ENCODE peak calls at places on chromosomes 3 and 15, in seven cellular contexts. G is SJSA1, I is sigmoid colon, M is MM.1S, S is fibroblast of lung, F is small intestine, E is ovary. X is an unnamed sample.

GRCh38 chr3:42659451-42660130 is 6.1 kb downstream of the ZBTB47 start:
- DNase-seq in G (no peak), I (peak; percentile 64), M (no peak), S (no peak), F (no peak), E (no peak), X (no peak)

GRCh38 chr15:73637527-73637926 is 4.3 kb upstream of the NPTN start:
- DNase-seq in G (no peak), I (no peak), M (no peak), S (peak; percentile 42), F (no peak), E (no peak), X (no peak)

GRCh38 chr15:58957101-58957973 is 23.9 kb upstream of the SLTM start:
- DNase-seq in G (peak; percentile 50), I (no peak), M (peak; percentile 89), S (peak; percentile 36), F (peak; percentile 59), E (no peak), X (peak; percentile 73)

GRCh38 chr3:67017211-67017610 is 19.1 kb downstream of the KBTBD8 start:
- DNase-seq in G (no peak), I (no peak), M (peak; percentile 16), S (no peak), F (peak; percentile 3), E (no peak), X (no peak)

GRCh38 chr3:168077091-168077490 is 18.6 kb downstream of the GOLIM4 start:
- DNase-seq in G (no peak), I (no peak), M (no peak), S (peak; percentile 62), F (no peak), E (no peak), X (no peak)

GRCh38 chr3:39013289-39013688 is 38.5 kb downstream of the SCN11A start:
- DNase-seq in G (no peak), I (no peak), M (no peak), S (no peak), F (no peak), E (no peak), X (no peak)

GRCh38 chr3:12885585-12885934 is 44.2 kb upstream of the RPL32 start:
- DNase-seq in G (no peak), I (no peak), M (no peak), S (no peak), F (no peak), E (no peak), X (no peak)

GRCh38 chr15:40956543-40956982 is 3.3 kb downstream of the CHAC1 start:
- DNase-seq in G (no peak), I (no peak), M (no peak), S (no peak), F (no peak), E (no peak), X (no peak)

GRCh38 chr15:27831384-27832262 is 267.5 kb downstream of the OCA2 start:
- DNase-seq in G (no peak), I (no peak), M (no peak), S (no peak), F (no peak), E (no peak), X (peak; percentile 58)

GRCh38 chr3:30855390-30855789 is 39.1 kb downstream of the GADL1 start:
- DNase-seq in G (no peak), I (no peak), M (no peak), S (peak; percentile 55), F (no peak), E (no peak), X (no peak)

GRCh38 chr3:187689984-187690383 is 12.4 kb downstream of the RTP2 start:
- DNase-seq in G (no peak), I (no peak), M (no peak), S (peak; percentile 60), F (no peak), E (no peak), X (peak; percentile 68)

GRCh38 chr3:10518506-10519150 is 13.2 kb upstream of the ATP2B2 start:
- DNase-seq in G (peak; percentile 63), I (peak; percentile 40), M (no peak), S (peak; percentile 93), F (no peak), E (no peak), X (peak; percentile 51)

GRCh38 chr15:80970018-80970657 is 19.5 kb downstream of the MESD start:
- DNase-seq in G (peak; percentile 54), I (no peak), M (peak; percentile 54), S (no peak), F (peak; percentile 63), E (peak; percentile 55), X (peak; percentile 76)

GRCh38 chr3:52973806-52974205 is 72.1 kb downstream of the SFMBT1 start:
- DNase-seq in G (no peak), I (no peak), M (no peak), S (peak; percentile 83), F (no peak), E (no peak), X (no peak)

GRCh38 chr15:67177750-67178149 is 76.7 kb downstream of the AAGAB start:
- DNase-seq in G (peak; percentile 53), I (no peak), M (no peak), S (peak; percentile 58), F (no peak), E (no peak), X (no peak)

GRCh38 chr15:95409924-95410323 is 920.6 kb upstream of the NR2F2 start:
- DNase-seq in G (no peak), I (no peak), M (no peak), S (peak; percentile 31), F (no peak), E (no peak), X (no peak)

GRCh38 chr3:195095035-195095703 is 175.8 kb downstream of the XXYLT1 start:
- DNase-seq in G (no peak), I (no peak), M (no peak), S (no peak), F (no peak), E (no peak), X (no peak)

GRCh38 chr3:100184960-100185566 is 70.8 kb upstream of the FILIP1L start:
- DNase-seq in G (no peak), I (no peak), M (no peak), S (no peak), F (no peak), E (no peak), X (no peak)

GRCh38 chr15:63490345-63491034 is 13.9 kb upstream of the USP3 start:
- DNase-seq in G (no peak), I (no peak), M (no peak), S (no peak), F (no peak), E (no peak), X (no peak)

GRCh38 chr3:110644203-110644602 is 427.4 kb upstream of the NECTIN3 start:
- DNase-seq in G (no peak), I (no peak), M (no peak), S (no peak), F (no peak), E (no peak), X (no peak)

GRCh38 chr3:147298511-147298982 is 107.8 kb downstream of the ZIC4 start:
- DNase-seq in G (peak; percentile 77), I (no peak), M (no peak), S (peak; percentile 100), F (no peak), E (no peak), X (peak; percentile 95)

GRCh38 chr3:192514081-192514753 is 213.1 kb downstream of the FGF12 start:
- DNase-seq in G (no peak), I (no peak), M (no peak), S (peak; percentile 38), F (no peak), E (no peak), X (peak; percentile 80)

GRCh38 chr15:47742334-47742733 is 25.0 kb downstream of the SEMA6D start:
- DNase-seq in G (no peak), I (no peak), M (no peak), S (no peak), F (no peak), E (no peak), X (peak; percentile 82)

GRCh38 chr3:58176827-58177489 is 33.8 kb downstream of the DNASE1L3 start:
- DNase-seq in G (no peak), I (no peak), M (no peak), S (no peak), F (no peak), E (no peak), X (no peak)

GRCh38 chr3:58175098-58175428 is 35.7 kb downstream of the DNASE1L3 start:
- DNase-seq in G (no peak), I (no peak), M (no peak), S (no peak), F (peak; percentile 30), E (no peak), X (no peak)

GRCh38 chr3:58173670-58174472 is 36.9 kb downstream of the DNASE1L3 start:
- DNase-seq in G (no peak), I (peak; percentile 82), M (peak; percentile 49), S (no peak), F (peak; percentile 57), E (peak; percentile 40), X (peak; percentile 24)

GRCh38 chr3:58176185-58176530 is 34.6 kb downstream of the DNASE1L3 start:
- DNase-seq in G (no peak), I (no peak), M (no peak), S (no peak), F (no peak), E (no peak), X (no peak)

GRCh38 chr3:58175429-58176184 is 35.2 kb downstream of the DNASE1L3 start:
- DNase-seq in G (peak; percentile 56), I (peak; percentile 67), M (no peak), S (peak; percentile 65), F (peak; percentile 99), E (peak; percentile 57), X (peak; percentile 72)
- H3K4me3 ChIP-seq in G (no peak overlapping the region), I (no peak overlapping the region), M (no peak overlapping the region), S (no peak overlapping the region), F (no peak overlapping the region), E (no peak overlapping the region), X (no peak overlapping the region)

GRCh38 chr3:183108470-183108869 is 9.2 kb upstream of the MCCC1 start:
- DNase-seq in G (no peak), I (no peak), M (no peak), S (no peak), F (no peak), E (no peak), X (no peak)
- H3K9me3 ChIP-seq in G (no peaks in the 10 kb centered on the region), I (no peaks in the 10 kb centered on the region), M (no peaks in the 10 kb centered on the region), S (no peaks in the 10 kb centered on the region), F (no peaks in the 10 kb centered on the region), E (no peaks in the 10 kb centered on the region), X (no peaks in the 10 kb centered on the region)

DNA sequence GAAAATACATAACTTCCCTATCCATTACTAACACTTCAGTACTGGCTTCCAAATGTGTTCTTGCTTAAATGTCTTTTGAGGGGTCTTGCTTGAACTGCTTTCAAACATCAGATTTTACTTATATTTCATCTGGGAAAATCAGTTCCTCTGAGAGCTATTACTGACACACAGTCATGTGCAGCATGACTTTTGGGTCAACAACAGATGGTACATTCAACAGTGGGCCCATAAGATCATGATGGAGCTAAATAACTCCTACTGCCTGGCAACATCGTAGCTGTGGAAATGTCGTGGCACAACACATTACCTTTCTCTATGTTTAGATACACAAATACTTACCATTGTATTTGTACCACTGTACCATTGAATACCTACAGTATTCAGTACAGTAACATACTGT is 43.8 kb downstream of the WWTR1 start:
- DNase-seq in G (no peak), I (no peak), M (no peak), S (no peak), F (no peak), E (no peak), X (no peak)
- H3K4me1 ChIP-seq in G (peaks cover 61% of the 10 kb centered on the region), I (peaks cover 96% of the 10 kb centered on the region), M (peaks cover 15% of the 10 kb centered on the region), S (peaks cover 8% of the 10 kb centered on the region), F (no peaks in the 10 kb centered on the region), E (peaks cover 18% of the 10 kb centered on the region), X (peaks cover 30% of the 10 kb centered on the region)

DNA sequence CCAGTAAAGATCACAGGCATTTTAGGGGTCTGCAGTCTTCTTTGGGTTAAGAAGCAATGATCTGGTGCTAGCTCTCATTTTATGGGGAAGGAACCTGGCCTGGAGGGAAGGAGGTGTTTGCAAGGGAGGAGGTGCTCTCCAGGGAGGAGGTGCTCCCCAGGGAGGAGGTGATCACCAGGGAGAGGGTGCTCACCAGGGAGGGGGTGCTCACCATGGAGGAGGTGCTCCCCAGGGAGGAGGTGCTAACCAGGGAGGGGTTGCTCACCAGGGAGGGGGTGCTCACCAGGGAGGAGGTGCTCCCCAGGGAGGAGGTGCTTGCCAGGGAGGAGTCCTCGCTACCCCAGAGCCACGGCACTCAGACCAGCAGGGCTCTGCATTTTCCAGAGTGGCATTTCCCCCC is 115.7 kb downstream of the TLE3 start:
- DNase-seq in G (no peak), I (no peak), M (no peak), S (no peak), F (no peak), E (no peak), X (no peak)
- H3K4me3 ChIP-seq in G (no peak overlapping the region), I (no peak overlapping the region), M (no peak overlapping the region), S (no peak overlapping the region), F (no peak overlapping the region), E (no peak overlapping the region), X (no peak overlapping the region)

X was measured in cardiac muscle cell.